ENCODE peak calls at places on chromosomes 6 and 20, in six cellular contexts. D is IMR-90, C is H9, M is trophoblast cell, S is mesendoderm, G is mesenchymal stem cell. K is an unnamed sample.

GRCh38 chr6:139249387-139249786 is 42.4 kb downstream of the TXLNB start:
- DNase-seq in D (no peak), C (no peak), M (no peak), S (no peak), G (no peak), K (no peak)

GRCh38 chr6:55868910-55869479 is 6.4 kb downstream of the BMP5 start:
- DNase-seq in D (peak; percentile 75), C (no peak), M (no peak), S (no peak), G (peak; percentile 53), K (no peak)

GRCh38 chr20:23152308-23152892 is 66.3 kb upstream of the CD93 start:
- DNase-seq in D (peak; percentile 88), C (peak; percentile 14), M (peak; percentile 44), S (no peak), G (peak; percentile 97), K (no peak)

GRCh38 chr6:167350731-167351655 is 26.1 kb downstream of the TTLL2 start:
- DNase-seq in D (no peak), C (peak; percentile 93), M (peak; percentile 61), S (peak; percentile 91), G (peak; percentile 71), K (peak; percentile 84)

GRCh38 chr6:151269318-151269995 is 29.7 kb downstream of the AKAP12 start:
- DNase-seq in D (peak; percentile 50), C (no peak), M (no peak), S (no peak), G (peak; percentile 45), K (no peak)

GRCh38 chr6:1316482-1317220 is 4.8 kb downstream of the FOXQ1 start:
- DNase-seq in D (no peak), C (peak; percentile 72), M (peak; percentile 64), S (peak; percentile 65), G (peak; percentile 49), K (no peak)

GRCh38 chr6:109978174-109979032 is at the start of gene GPR6:
- DNase-seq in D (peak; percentile 34), C (peak; percentile 87), M (peak; percentile 89), S (peak; percentile 93), G (peak; percentile 70), K (peak; percentile 91)

GRCh38 chr6:142045380-142046270 is 87.1 kb upstream of the GJE1 start:
- DNase-seq in D (peak; percentile 51), C (no peak), M (peak; percentile 44), S (no peak), G (peak; percentile 48), K (no peak)

GRCh38 chr20:10513931-10514575 is 78.9 kb downstream of the SLX4IP start:
- DNase-seq in D (no peak), C (no peak), M (no peak), S (no peak), G (peak; percentile 40), K (no peak)

GRCh38 chr6:43812850-43813584 is 43.0 kb downstream of the VEGFA start:
- DNase-seq in D (peak; percentile 7), C (no peak), M (peak; percentile 52), S (no peak), G (peak; percentile 50), K (no peak)

GRCh38 chr6:2204272-2204671 is 41.1 kb downstream of the GMDS start:
- DNase-seq in D (no peak), C (no peak), M (no peak), S (no peak), G (no peak), K (no peak)

GRCh38 chr20:44703956-44704488 is 11.1 kb upstream of the CCN5 start:
- DNase-seq in D (no peak), C (no peak), M (no peak), S (no peak), G (no peak), K (no peak)

GRCh38 chr6:79650943-79651342 is 19.8 kb downstream of the SH3BGRL2 start:
- DNase-seq in D (no peak), C (no peak), M (no peak), S (no peak), G (no peak), K (no peak)

GRCh38 chr6:1126036-1126435 is 185.9 kb upstream of the FOXQ1 start:
- DNase-seq in D (no peak), C (no peak), M (no peak), S (no peak), G (no peak), K (no peak)

GRCh38 chr20:51542033-51542893 is at the start of gene NFATC2:
- DNase-seq in D (no peak), C (peak; percentile 70), M (peak; percentile 15), S (peak; percentile 65), G (no peak), K (no peak)
- H4K8ac ChIP-seq in D (no peak within 1 kb of the TSS), C (no peak within 1 kb of the TSS), M (peak within 1 kb of the TSS; percentile 39), S (no peak within 1 kb of the TSS), G (no peak within 1 kb of the TSS), K (no peak within 1 kb of the TSS)

DNA sequence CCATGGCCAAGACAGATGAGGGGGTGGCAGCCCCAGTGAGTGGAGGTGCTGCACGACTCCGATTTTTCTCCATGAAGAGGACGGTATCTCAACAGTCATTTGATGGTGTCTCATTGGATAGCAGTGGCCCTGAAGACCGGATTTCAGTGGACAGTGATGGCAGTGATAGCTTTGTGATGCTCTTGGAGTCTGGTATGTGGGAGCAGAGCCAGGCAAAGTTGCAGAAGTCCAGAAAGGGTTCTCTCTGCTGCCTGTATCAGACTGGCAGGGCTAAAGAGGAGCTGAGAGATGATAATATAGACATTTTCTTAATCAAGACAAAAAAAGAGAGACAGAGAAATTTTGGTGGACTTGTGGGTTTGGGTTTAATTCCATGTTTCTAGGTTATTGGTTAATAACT is 23.8 kb downstream of the TAF11 start:
- DNase-seq in D (no peak), C (no peak), M (no peak), S (no peak), G (no peak), K (no peak)
- H2BK120ac ChIP-seq in D (no peak overlapping the region), C (no peak overlapping the region), M (no peak overlapping the region), S (no peak overlapping the region), G (no peak overlapping the region), K (no peak overlapping the region)

DNA sequence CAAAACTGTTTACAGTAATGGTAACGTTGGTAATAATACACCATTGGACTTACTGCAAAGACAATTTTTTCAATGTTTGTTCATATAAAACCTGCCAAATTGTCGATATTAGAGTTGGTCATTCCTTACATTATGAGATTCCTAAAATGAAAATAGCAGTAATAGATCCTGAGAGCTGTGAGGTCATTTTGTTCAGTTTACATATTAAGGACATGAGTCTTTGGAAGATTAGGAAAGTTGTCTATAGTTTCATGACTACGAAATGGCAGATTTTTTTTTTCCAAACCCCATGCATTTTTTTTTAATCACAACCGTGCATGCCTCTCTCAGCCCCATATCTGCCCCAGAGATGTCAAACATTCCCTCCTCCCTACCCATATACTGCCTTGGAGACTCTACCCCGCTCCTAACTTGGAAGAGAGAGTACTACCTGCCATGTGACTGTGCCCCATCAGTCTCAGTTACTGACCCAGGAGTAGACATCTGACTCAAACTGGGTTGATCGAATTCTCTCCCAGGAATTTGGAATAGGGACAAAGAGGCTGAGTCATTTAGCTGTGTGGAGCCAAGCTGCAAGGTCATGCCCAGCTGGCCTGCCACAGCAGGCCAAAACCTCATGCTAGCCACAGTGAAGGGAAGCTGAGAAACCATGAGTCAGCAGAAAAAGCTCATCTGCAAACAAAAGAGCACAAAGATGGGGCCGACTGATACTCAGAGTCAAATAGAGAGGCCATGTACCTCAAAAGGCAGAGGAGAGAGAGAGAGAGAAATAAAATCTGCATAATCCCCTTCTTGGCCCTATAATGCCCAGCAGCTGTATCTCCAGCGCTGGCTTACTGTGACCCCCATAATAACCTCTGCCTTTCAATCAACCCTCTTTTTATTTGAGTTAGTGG is 21.0 kb upstream of the AKIRIN2 start:
- DNase-seq in D (peak; percentile 95), C (peak; percentile 81), M (peak; percentile 46), S (peak; percentile 98), G (peak; percentile 84), K (peak; percentile 56)
- H3K18ac ChIP-seq in D (peak overlapping the region; percentile 97), C (no peak overlapping the region), M (no peak overlapping the region), S (peak overlapping the region; percentile 76), G (no peak overlapping the region), K (no peak overlapping the region)

DNA sequence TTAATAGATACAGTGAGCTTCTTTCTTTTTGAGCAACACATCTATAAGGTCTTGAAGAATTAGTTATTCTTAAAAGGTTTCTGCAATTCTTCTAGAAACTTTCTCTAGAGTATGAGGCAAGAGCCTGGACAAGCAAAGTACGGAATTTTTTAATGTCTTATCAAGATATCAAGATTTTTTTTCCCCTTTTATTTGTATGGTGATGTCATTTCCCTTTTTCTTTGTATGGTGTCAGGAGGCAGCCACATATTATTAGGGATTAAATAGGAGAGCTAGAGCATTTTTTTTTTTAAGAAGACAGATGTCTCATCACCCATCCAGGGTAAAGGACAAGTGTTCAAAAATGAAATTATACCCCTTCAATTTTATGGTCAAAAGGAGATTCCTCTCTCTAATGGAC is 518.5 kb downstream of the DHX35 start:
- DNase-seq in D (no peak), C (no peak), M (no peak), S (no peak), G (no peak), K (no peak)
- H4K8ac ChIP-seq in D (no peak overlapping the region), C (no peak overlapping the region), M (no peak overlapping the region), S (no peak overlapping the region), G (no peak overlapping the region), K (no peak overlapping the region)

GRCh38 chr20:62377615-62378085 is 9.3 kb upstream of the RPS21 start:
- DNase-seq in D (no peak), C (no peak), M (no peak), S (no peak), G (no peak), K (no peak)

GRCh38 chr20:62378215-62378614 is 8.7 kb upstream of the RPS21 start:
- DNase-seq in D (no peak), C (peak; percentile 70), M (peak; percentile 89), S (peak; percentile 62), G (no peak), K (no peak)

GRCh38 chr20:62377064-62377461 is 9.8 kb upstream of the RPS21 start:
- DNase-seq in D (no peak), C (no peak), M (no peak), S (no peak), G (no peak), K (no peak)

GRCh38 chr20:62374431-62375152 is 7.5 kb upstream of the LAMA5 start:
- DNase-seq in D (peak; percentile 34), C (no peak), M (no peak), S (no peak), G (peak; percentile 61), K (no peak)

DNA sequence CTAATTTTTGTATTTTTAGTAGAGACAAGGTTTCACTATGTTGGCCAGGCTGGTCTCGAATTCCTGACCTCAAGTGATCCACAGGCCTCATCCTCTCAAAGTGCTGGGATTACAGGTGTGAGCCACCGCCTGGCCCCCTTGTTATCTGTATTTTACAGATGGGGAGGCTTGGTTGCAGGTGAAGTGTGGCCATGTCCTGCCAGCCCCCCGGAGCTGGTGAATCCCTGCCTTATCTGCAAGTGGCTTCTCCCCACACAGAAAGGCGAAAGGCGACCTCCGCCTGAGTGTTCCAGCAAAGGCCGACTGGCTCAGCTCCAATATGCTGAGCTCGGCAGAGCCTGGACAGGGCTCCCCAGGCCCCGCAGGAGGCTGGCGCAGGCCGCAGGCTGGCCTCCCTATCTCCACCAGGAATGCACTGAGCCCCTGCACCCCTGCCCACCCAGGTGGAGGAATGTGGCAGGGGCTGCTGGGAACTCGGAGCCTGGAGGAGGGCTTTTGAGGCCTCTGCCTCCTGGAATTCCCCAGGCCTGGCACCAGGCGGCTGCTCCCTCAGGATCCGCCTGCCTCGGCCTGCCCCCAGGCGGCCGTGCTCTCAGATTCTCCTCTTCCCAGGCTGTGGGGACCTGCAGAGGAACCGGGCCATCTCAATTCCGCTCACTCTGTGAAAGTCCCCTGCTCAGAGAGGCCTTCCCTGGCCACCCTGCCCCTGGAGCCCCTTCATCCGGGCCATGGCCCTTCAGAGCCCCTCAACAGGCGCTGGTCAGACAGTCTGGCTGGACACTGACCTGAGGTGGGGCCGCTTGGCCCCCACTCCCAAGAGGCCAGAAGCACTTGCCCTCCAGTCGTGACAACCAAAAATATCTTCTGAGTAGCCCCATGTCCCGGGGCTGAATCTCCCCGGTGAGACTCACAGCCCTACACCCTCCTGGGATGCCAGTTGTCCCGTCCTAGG is 9.3 kb upstream of the LAMA5 start:
- DNase-seq in D (peak; percentile 32), C (peak; percentile 94), M (peak; percentile 36), S (peak; percentile 98), G (peak; percentile 83), K (peak; percentile 86)
- H2BK120ac ChIP-seq in D (peak overlapping the region; percentile 57), C (no peak overlapping the region), M (peak overlapping the region; percentile 93), S (no peak overlapping the region), G (peak overlapping the region; percentile 96), K (peak overlapping the region; percentile 96)

K was measured in neuronal stem cell.